ENCODE peak calls at places on chromosome 9, in seven cellular contexts. K, Q, C, J, T, G and V are unnamed samples.
A peak's percentile ranks its signal among the peaks of the same experiment; 100 is the strongest.

GRCh38 chr9:74379718-74380117 is 117.4 kb upstream of the RORB start:
- DNase-seq in K (no peak), Q (peak; percentile 51), C (peak; percentile 0), J (peak; percentile 23), T (no peak), G (peak; percentile 15), V (peak; percentile 4)

GRCh38 chr9:135796784-135797462 is 94.9 kb downstream of the KCNT1 start:
- DNase-seq in K (no peak), Q (no peak), C (no peak), J (no peak), T (no peak), G (no peak), V (no peak)

GRCh38 chr9:130680836-130681768 is 12.5 kb upstream of the EXOSC2 start:
- DNase-seq in K (peak; percentile 96), Q (peak; percentile 91), C (peak; percentile 41), J (peak; percentile 55), T (peak; percentile 81), G (peak; percentile 85), V (peak; percentile 85)

GRCh38 chr9:132155514-132155913 is 6.3 kb upstream of the NTNG2 start:
- DNase-seq in K (no peak), Q (no peak), C (no peak), J (no peak), T (no peak), G (no peak), V (no peak)

GRCh38 chr9:135551031-135551430 is 5.1 kb downstream of the OBP2A start:
- DNase-seq in K (no peak), Q (peak; percentile 30), C (no peak), J (no peak), T (no peak), G (no peak), V (no peak)

GRCh38 chr9:83538172-83538889 is at the start of gene FRMD3:
- DNase-seq in K (peak; percentile 88), Q (peak; percentile 79), C (peak; percentile 17), J (peak; percentile 39), T (peak; percentile 72), G (peak; percentile 93), V (peak; percentile 69)

GRCh38 chr9:121944741-121945191 is 148.3 kb downstream of the TTLL11 start:
- DNase-seq in K (peak; percentile 78), Q (no peak), C (no peak), J (peak; percentile 18), T (no peak), G (no peak), V (no peak)

GRCh38 chr9:5958273-5958672 is 57.2 kb downstream of the RANBP6 start:
- DNase-seq in K (no peak), Q (no peak), C (no peak), J (no peak), T (no peak), G (no peak), V (no peak)

GRCh38 chr9:17802249-17802857 is 223.5 kb downstream of the SH3GL2 start:
- DNase-seq in K (peak; percentile 35), Q (no peak), C (peak; percentile 2), J (no peak), T (no peak), G (no peak), V (no peak)

GRCh38 chr9:133003671-133004090 is 25.2 kb downstream of the GFI1B start:
- DNase-seq in K (no peak), Q (no peak), C (no peak), J (no peak), T (no peak), G (peak; percentile 23), V (no peak)

GRCh38 chr9:16316911-16317817 is 553.3 kb downstream of the BNC2 start:
- DNase-seq in K (no peak), Q (no peak), C (no peak), J (no peak), T (no peak), G (peak; percentile 14), V (no peak)

GRCh38 chr9:71612889-71613288 is 155.4 kb downstream of the CEMIP2 start:
- DNase-seq in K (no peak), Q (no peak), C (no peak), J (no peak), T (no peak), G (no peak), V (no peak)

GRCh38 chr9:26945591-26945990 is 1.5 kb downstream of the PLAA start:
- DNase-seq in K (no peak), Q (no peak), C (no peak), J (no peak), T (no peak), G (no peak), V (no peak)

GRCh38 chr9:2198956-2199635 is 183.9 kb downstream of the SMARCA2 start:
- DNase-seq in K (no peak), Q (no peak), C (no peak), J (no peak), T (no peak), G (no peak), V (no peak)

GRCh38 chr9:125680442-125680841 is 26.6 kb downstream of the MAPKAP1 start:
- DNase-seq in K (no peak), Q (no peak), C (no peak), J (no peak), T (no peak), G (no peak), V (no peak)

GRCh38 chr9:72509635-72510034 is 11.8 kb upstream of the TMC1 start:
- DNase-seq in K (peak; percentile 16), Q (no peak), C (no peak), J (no peak), T (no peak), G (no peak), V (no peak)

GRCh38 chr9:29332789-29333188 is 1759.5 kb upstream of the C9orf72 start:
- DNase-seq in K (no peak), Q (no peak), C (peak; percentile 63), J (no peak), T (no peak), G (no peak), V (no peak)

GRCh38 chr9:134717793-134718645 is 76.4 kb downstream of the COL5A1 start:
- DNase-seq in K (no peak), Q (no peak), C (no peak), J (no peak), T (no peak), G (no peak), V (no peak)